ENCODE peak calls at places on chromosome 9, in seven cellular contexts. One of them, this sample, is unnamed. For H3K4me1, the result is how much of the 10 kb centered on the place peaks cover.

GRCh38 chr9:98168952-98169488 is 23.4 kb downstream of the CORO2A start:
- DNase-seq in H1: no peak
- DNase-seq in H9: peak
- DNase-seq in IMR-90: peak
- DNase-seq in mesendoderm: peak
- DNase-seq in neuronal stem cell: no peak
- DNase-seq in mesenchymal stem cell: peak
- DNase-seq in this sample: no peak

GRCh38 chr9:121888438-121888775 is 204.7 kb downstream of the TTLL11 start:
- DNase-seq in H1: no peak
- DNase-seq in H9: no peak
- DNase-seq in IMR-90: peak
- DNase-seq in mesendoderm: peak
- DNase-seq in neuronal stem cell: no peak
- DNase-seq in mesenchymal stem cell: peak
- DNase-seq in this sample: no peak

GRCh38 chr9:18327106-18327505 is 146.8 kb upstream of the ADAMTSL1 start:
- DNase-seq in H1: no peak
- DNase-seq in H9: no peak
- DNase-seq in IMR-90: no peak
- DNase-seq in mesendoderm: no peak
- DNase-seq in neuronal stem cell: no peak
- DNase-seq in mesenchymal stem cell: no peak
- DNase-seq in this sample: no peak

GRCh38 chr9:128819716-128820664 is 1.7 kb downstream of the ENDOG start:
- DNase-seq in H1: no peak
- DNase-seq in H9: no peak
- DNase-seq in IMR-90: no peak
- DNase-seq in mesendoderm: peak
- DNase-seq in neuronal stem cell: no peak
- DNase-seq in mesenchymal stem cell: peak
- DNase-seq in this sample: peak

GRCh38 chr9:12554636-12555035 is 138.5 kb upstream of the TYRP1 start:
- DNase-seq in H1: no peak
- DNase-seq in H9: peak
- DNase-seq in IMR-90: peak
- DNase-seq in mesendoderm: peak
- DNase-seq in neuronal stem cell: no peak
- DNase-seq in mesenchymal stem cell: peak
- DNase-seq in this sample: no peak

GRCh38 chr9:124399999-124400940 is 15.0 kb downstream of the PSMB7 start:
- DNase-seq in H1: no peak
- DNase-seq in H9: peak
- DNase-seq in IMR-90: peak
- DNase-seq in mesendoderm: no peak
- DNase-seq in neuronal stem cell: no peak
- DNase-seq in mesenchymal stem cell: no peak
- DNase-seq in this sample: no peak

GRCh38 chr9:121360975-121361374 is 9.1 kb downstream of the STOM start:
- DNase-seq in H1: no peak
- DNase-seq in H9: no peak
- DNase-seq in IMR-90: peak
- DNase-seq in mesendoderm: no peak
- DNase-seq in neuronal stem cell: no peak
- DNase-seq in mesenchymal stem cell: peak
- DNase-seq in this sample: no peak

GRCh38 chr9:96686638-96687335 is 31.7 kb upstream of the PRXL2C start:
- DNase-seq in H1: peak
- DNase-seq in H9: peak
- DNase-seq in IMR-90: peak
- DNase-seq in mesendoderm: peak
- DNase-seq in neuronal stem cell: peak
- DNase-seq in mesenchymal stem cell: peak
- DNase-seq in this sample: peak

GRCh38 chr9:111662851-111663823 is 1.7 kb downstream of the GNG10 start:
- DNase-seq in H1: peak
- DNase-seq in H9: peak
- DNase-seq in IMR-90: no peak
- DNase-seq in mesendoderm: peak
- DNase-seq in neuronal stem cell: no peak
- DNase-seq in mesenchymal stem cell: peak
- DNase-seq in this sample: peak

GRCh38 chr9:74942801-74943200 is 9.9 kb downstream of the C9orf40 start:
- DNase-seq in H1: no peak
- DNase-seq in H9: no peak
- DNase-seq in IMR-90: peak
- DNase-seq in mesendoderm: peak
- DNase-seq in neuronal stem cell: no peak
- DNase-seq in mesenchymal stem cell: peak
- DNase-seq in this sample: no peak

GRCh38 chr9:134139081-134139480 is 3.2 kb downstream of the WDR5 start:
- DNase-seq in H1: no peak
- DNase-seq in H9: no peak
- DNase-seq in IMR-90: peak
- DNase-seq in mesendoderm: no peak
- DNase-seq in neuronal stem cell: no peak
- DNase-seq in mesenchymal stem cell: peak
- DNase-seq in this sample: no peak

GRCh38 chr9:112485574-112485973 is 1.1 kb upstream of the KIAA1958 start:
- DNase-seq in H1: no peak
- DNase-seq in H9: no peak
- DNase-seq in IMR-90: no peak
- DNase-seq in mesendoderm: no peak
- DNase-seq in neuronal stem cell: no peak
- DNase-seq in mesenchymal stem cell: no peak
- DNase-seq in this sample: no peak

GRCh38 chr9:3398232-3398648 is 127.6 kb downstream of the RFX3 start:
- DNase-seq in H1: no peak
- DNase-seq in H9: no peak
- DNase-seq in IMR-90: no peak
- DNase-seq in mesendoderm: no peak
- DNase-seq in neuronal stem cell: no peak
- DNase-seq in mesenchymal stem cell: peak
- DNase-seq in this sample: no peak

GRCh38 chr9:17588395-17588794 is 9.5 kb downstream of the SH3GL2 start:
- DNase-seq in H1: no peak
- DNase-seq in H9: no peak
- DNase-seq in IMR-90: no peak
- DNase-seq in mesendoderm: peak
- DNase-seq in neuronal stem cell: no peak
- DNase-seq in mesenchymal stem cell: no peak
- DNase-seq in this sample: no peak

GRCh38 chr9:104970588-104970987 is 42.6 kb upstream of the ABCA1 start:
- DNase-seq in H1: no peak
- DNase-seq in H9: no peak
- DNase-seq in IMR-90: peak
- DNase-seq in mesendoderm: peak
- DNase-seq in neuronal stem cell: no peak
- DNase-seq in mesenchymal stem cell: peak
- DNase-seq in this sample: no peak

GRCh38 chr9:89466451-89467277 is 31.2 kb downstream of the SEMA4D start:
- DNase-seq in H1: no peak
- DNase-seq in H9: no peak
- DNase-seq in IMR-90: no peak
- DNase-seq in mesendoderm: no peak
- DNase-seq in neuronal stem cell: no peak
- DNase-seq in mesenchymal stem cell: no peak
- DNase-seq in this sample: no peak

GRCh38 chr9:117211280-117211679 is 203.6 kb downstream of the ASTN2 start:
- DNase-seq in H1: no peak
- DNase-seq in H9: no peak
- DNase-seq in IMR-90: no peak
- DNase-seq in mesendoderm: peak
- DNase-seq in neuronal stem cell: no peak
- DNase-seq in mesenchymal stem cell: no peak
- DNase-seq in this sample: no peak

GRCh38 chr9:33114746-33115145 is 38.3 kb upstream of the SMU1 start:
- DNase-seq in H1: no peak
- DNase-seq in H9: no peak
- DNase-seq in IMR-90: no peak
- DNase-seq in mesendoderm: no peak
- DNase-seq in neuronal stem cell: no peak
- DNase-seq in mesenchymal stem cell: no peak
- DNase-seq in this sample: no peak

GRCh38 chr9:123453904-123454321 is 97.9 kb downstream of the CRB2 start:
- DNase-seq in H1: no peak
- DNase-seq in H9: no peak
- DNase-seq in IMR-90: no peak
- DNase-seq in mesendoderm: no peak
- DNase-seq in neuronal stem cell: no peak
- DNase-seq in mesenchymal stem cell: no peak
- DNase-seq in this sample: no peak

GRCh38 chr9:63859475-63860215 is 1425.4 kb downstream of the FOXD4L5 start:
- DNase-seq in H1: no peak
- DNase-seq in H9: no peak
- DNase-seq in IMR-90: no peak
- DNase-seq in mesendoderm: no peak
- DNase-seq in neuronal stem cell: no peak
- DNase-seq in mesenchymal stem cell: no peak
- DNase-seq in this sample: peak

GRCh38 chr9:68898781-68899439 is 115.0 kb downstream of the PRKACG start:
- DNase-seq in H1: no peak
- DNase-seq in H9: no peak
- DNase-seq in IMR-90: no peak
- DNase-seq in mesendoderm: peak
- DNase-seq in neuronal stem cell: no peak
- DNase-seq in mesenchymal stem cell: no peak
- DNase-seq in this sample: no peak

GRCh38 chr9:129648092-129648763 is 6.3 kb upstream of the ASB6 start:
- DNase-seq in H1: no peak
- DNase-seq in H9: no peak
- DNase-seq in IMR-90: no peak
- DNase-seq in mesendoderm: no peak
- DNase-seq in neuronal stem cell: no peak
- DNase-seq in mesenchymal stem cell: peak
- DNase-seq in this sample: peak

GRCh38 chr9:98529841-98530240 is 178.9 kb downstream of the GABBR2 start:
- DNase-seq in H1: no peak
- DNase-seq in H9: no peak
- DNase-seq in IMR-90: no peak
- DNase-seq in mesendoderm: no peak
- DNase-seq in neuronal stem cell: no peak
- DNase-seq in mesenchymal stem cell: no peak
- DNase-seq in this sample: no peak

GRCh38 chr9:136566899-136567298 is 21.1 kb upstream of the NOTCH1 start:
- DNase-seq in H1: no peak
- DNase-seq in H9: no peak
- DNase-seq in IMR-90: no peak
- DNase-seq in mesendoderm: no peak
- DNase-seq in neuronal stem cell: no peak
- DNase-seq in mesenchymal stem cell: no peak
- DNase-seq in this sample: no peak
- H3K4me1 ChIP-seq in H1: under half
- H3K4me1 ChIP-seq in H9: under half
- H3K4me1 ChIP-seq in IMR-90: under half
- H3K4me1 ChIP-seq in mesendoderm: under half
- H3K4me1 ChIP-seq in neuronal stem cell: half or more
- H3K4me1 ChIP-seq in mesenchymal stem cell: half or more
- H3K4me1 ChIP-seq in this sample: under half

GRCh38 chr9:131416509-131416908 is 22.6 kb downstream of the PRRC2B start:
- DNase-seq in H1: no peak
- DNase-seq in H9: no peak
- DNase-seq in IMR-90: no peak
- DNase-seq in mesendoderm: no peak
- DNase-seq in neuronal stem cell: no peak
- DNase-seq in mesenchymal stem cell: no peak
- DNase-seq in this sample: no peak
- H3K4me2 ChIP-seq in H1: no peak
- H3K4me2 ChIP-seq in H9: no peak
- H3K4me2 ChIP-seq in IMR-90: no peak
- H3K4me2 ChIP-seq in mesendoderm: no peak
- H3K4me2 ChIP-seq in neuronal stem cell: no peak
- H3K4me2 ChIP-seq in mesenchymal stem cell: no peak
- H3K4me2 ChIP-seq in this sample: no peak

GRCh38 chr9:113875420-113875916 is 641 bp upstream of the ZNF618 start:
- DNase-seq in H1: no peak
- DNase-seq in H9: no peak
- DNase-seq in IMR-90: no peak
- DNase-seq in mesendoderm: no peak
- DNase-seq in neuronal stem cell: no peak
- DNase-seq in mesenchymal stem cell: no peak
- DNase-seq in this sample: no peak

GRCh38 chr9:113872485-113873143 is 3.5 kb upstream of the ZNF618 start:
- DNase-seq in H1: no peak
- DNase-seq in H9: no peak
- DNase-seq in IMR-90: no peak
- DNase-seq in mesendoderm: no peak
- DNase-seq in neuronal stem cell: no peak
- DNase-seq in mesenchymal stem cell: no peak
- DNase-seq in this sample: no peak

GRCh38 chr9:113873446-113873845 is 2.7 kb upstream of the ZNF618 start:
- DNase-seq in H1: no peak
- DNase-seq in H9: no peak
- DNase-seq in IMR-90: no peak
- DNase-seq in mesendoderm: no peak
- DNase-seq in neuronal stem cell: no peak
- DNase-seq in mesenchymal stem cell: no peak
- DNase-seq in this sample: no peak

GRCh38 chr9:113875917-113876805 is at the start of gene ZNF618:
- DNase-seq in H1: no peak
- DNase-seq in H9: no peak
- DNase-seq in IMR-90: no peak
- DNase-seq in mesendoderm: peak
- DNase-seq in neuronal stem cell: peak
- DNase-seq in mesenchymal stem cell: peak
- DNase-seq in this sample: peak

DNA sequence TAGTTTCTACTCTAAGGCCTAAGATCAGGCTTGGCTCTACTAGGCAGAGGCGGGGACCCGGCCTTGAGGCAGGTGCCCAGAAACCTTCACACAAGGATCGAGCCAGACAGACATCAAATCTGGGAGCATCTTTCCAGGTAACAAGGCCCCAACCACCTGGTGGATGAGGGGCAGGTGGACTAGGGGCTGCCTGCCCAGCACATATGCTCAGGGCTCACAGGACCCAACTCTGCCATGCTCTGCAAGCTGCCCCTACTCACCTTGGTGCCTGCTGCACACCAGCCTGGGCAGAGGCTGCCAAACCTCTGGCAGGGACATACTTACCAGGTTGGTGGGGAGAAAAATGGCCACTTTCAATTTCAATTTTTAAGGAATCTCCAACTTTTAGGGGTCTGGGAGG is 2.2 kb upstream of the ZNF618 start:
- DNase-seq in H1: no peak
- DNase-seq in H9: no peak
- DNase-seq in IMR-90: no peak
- DNase-seq in mesendoderm: no peak
- DNase-seq in neuronal stem cell: no peak
- DNase-seq in mesenchymal stem cell: no peak
- DNase-seq in this sample: no peak
- H2AK5ac ChIP-seq in H1: no peak
- H2AK5ac ChIP-seq in H9: no peak
- H2AK5ac ChIP-seq in IMR-90: no peak
- H2AK5ac ChIP-seq in mesendoderm: no peak
- H2AK5ac ChIP-seq in neuronal stem cell: peak
- H2AK5ac ChIP-seq in mesenchymal stem cell: no peak
- H2AK5ac ChIP-seq in this sample: no peak

DNA sequence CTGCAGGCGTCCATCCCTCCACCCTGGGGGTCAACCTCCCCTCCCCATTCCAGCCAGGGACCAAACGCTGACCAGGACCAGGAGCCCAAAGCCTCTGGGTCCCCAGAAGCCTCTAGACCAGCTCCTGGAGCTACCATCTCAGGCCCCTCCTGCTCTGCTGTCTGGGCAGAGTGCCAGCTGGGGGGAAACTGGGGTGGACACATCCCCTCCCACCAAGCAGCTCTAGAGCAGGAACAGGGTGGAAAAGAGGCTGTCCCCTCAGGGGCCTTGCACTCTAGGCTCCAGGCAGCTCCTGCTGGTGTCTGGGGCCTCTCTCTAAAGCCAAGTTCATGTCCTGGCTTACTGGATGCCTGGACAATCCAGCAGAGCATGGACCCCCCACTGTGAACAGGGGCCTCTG is 4.4 kb downstream of the SSNA1 start:
- DNase-seq in H1: no peak
- DNase-seq in H9: no peak
- DNase-seq in IMR-90: no peak
- DNase-seq in mesendoderm: no peak
- DNase-seq in neuronal stem cell: no peak
- DNase-seq in mesenchymal stem cell: no peak
- DNase-seq in this sample: no peak
- H3K4me1 ChIP-seq in H1: under half
- H3K4me1 ChIP-seq in H9: under half
- H3K4me1 ChIP-seq in IMR-90: under half
- H3K4me1 ChIP-seq in mesendoderm: under half
- H3K4me1 ChIP-seq in neuronal stem cell: under half
- H3K4me1 ChIP-seq in mesenchymal stem cell: half or more
- H3K4me1 ChIP-seq in this sample: under half

This sample was measured in trophoblast cell.